ENCODE peak calls at places on chromosomes 4 and X, in four cellular contexts. R is cardiac muscle cell, B is epithelial cell of esophagus, I is SW 1271. H is an unnamed sample.

GRCh38 chr4:8725071-8725841 is 132.7 kb downstream of the CPZ start:
- DNase-seq in R (no peak), B (no peak), I (no peak), H (peak; percentile 67)

GRCh38 chr4:55291227-55291629 is 54.8 kb upstream of the SRD5A3 start:
- DNase-seq in R (peak; percentile 23), B (no peak), I (no peak), H (no peak)

GRCh38 chr4:179095585-179096228 is 1653.5 kb upstream of the AGA start:
- DNase-seq in R (no peak), B (peak; percentile 74), I (no peak), H (peak; percentile 4)

GRCh38 chr4:7434766-7435150 is at the start of gene PSAPL1:
- DNase-seq in R (peak; percentile 81), B (no peak), I (no peak), H (peak; percentile 93)

GRCh38 chrX:138925330-138925729 is 213.8 kb upstream of the FGF13 start:
- DNase-seq in R (peak; percentile 54), B (peak; percentile 86), I (no peak), H (no peak)

GRCh38 chr4:74005528-74005927 is 7.1 kb upstream of the CXCL5 start:
- DNase-seq in R (peak; percentile 19), B (peak; percentile 74), I (no peak), H (no peak)

GRCh38 chr4:168028568-168028967 is 63.8 kb upstream of the ANXA10 start:
- DNase-seq in R (peak; percentile 24), B (peak; percentile 40), I (no peak), H (no peak)

GRCh38 chr4:158376441-158376840 is 145.2 kb upstream of the RXFP1 start:
- DNase-seq in R (no peak), B (peak; percentile 14), I (no peak), H (no peak)

GRCh38 chrX:136819026-136819425 is 38.3 kb upstream of the ARHGEF6 start:
- DNase-seq in R (no peak), B (no peak), I (no peak), H (no peak)

GRCh38 chrX:21153503-21153902 is 220.7 kb upstream of the CNKSR2 start:
- DNase-seq in R (peak; percentile 42), B (peak; percentile 0), I (no peak), H (peak; percentile 9)

GRCh38 chr4:113958766-113959540 is 20.5 kb downstream of the ARSJ start:
- DNase-seq in R (peak; percentile 90), B (peak; percentile 87), I (peak; percentile 66), H (no peak)

GRCh38 chr4:175951794-175952193 is 113.8 kb upstream of the WDR17 start:
- DNase-seq in R (no peak), B (peak; percentile 74), I (no peak), H (no peak)

GRCh38 chr4:183300070-183300469 is 20.0 kb downstream of the CLDN22 start:
- DNase-seq in R (peak; percentile 35), B (peak; percentile 27), I (no peak), H (no peak)

GRCh38 chr4:137949746-137950145 is 292.4 kb downstream of the SLC7A11 start:
- DNase-seq in R (peak; percentile 25), B (peak; percentile 20), I (no peak), H (no peak)

GRCh38 chrX:154968353-154968752 is 54.2 kb downstream of the F8 start:
- DNase-seq in R (no peak), B (no peak), I (no peak), H (no peak)

GRCh38 chr4:55762815-55763214 is 56.8 kb upstream of the EXOC1L start:
- DNase-seq in R (no peak), B (no peak), I (no peak), H (no peak)

GRCh38 chr4:105951198-105951597 is 55.9 kb downstream of the NPNT start:
- DNase-seq in R (peak; percentile 69), B (peak; percentile 61), I (no peak), H (no peak)

GRCh38 chrX:52988985-52989917 is 30.9 kb upstream of the FAM156A start:
- DNase-seq in R (no peak), B (peak; percentile 75), I (no peak), H (no peak)

GRCh38 chr4:60948008-60948407 is 252.1 kb upstream of the ADGRL3 start:
- DNase-seq in R (no peak), B (peak; percentile 54), I (no peak), H (no peak)

GRCh38 chr4:101458914-101459313 is 111.6 kb upstream of the PPP3CA start:
- DNase-seq in R (peak; percentile 49), B (no peak), I (no peak), H (no peak)